ENCODE peak calls at places on chromosomes 13 and 19, in six cellular contexts. N, S, E, Y, P and L are unnamed samples.

GRCh38 chr13:22736768-22737092 is 444.0 kb upstream of the SGCG start:
- DNase-seq in N (no peak), S (no peak), E (no peak), Y (no peak), P (no peak), L (no peak)

GRCh38 chr13:33874871-33875270 is 56.9 kb downstream of the RFC3 start:
- DNase-seq in N (no peak), S (no peak), E (no peak), Y (no peak), P (no peak), L (no peak)

GRCh38 chr13:102323505-102323904 is 78.3 kb downstream of the FGF14 start:
- DNase-seq in N (no peak), S (no peak), E (no peak), Y (no peak), P (no peak), L (no peak)

GRCh38 chr19:14563989-14564650 is 7.7 kb downstream of the NDUFB7 start:
- DNase-seq in N (no peak), S (no peak), E (peak; percentile 51), Y (no peak), P (no peak), L (no peak)

GRCh38 chr13:30026093-30026492 is 175.7 kb upstream of the UBL3 start:
- DNase-seq in N (peak; percentile 85), S (no peak), E (no peak), Y (no peak), P (no peak), L (no peak)

GRCh38 chr13:29905845-29906244 is 55.4 kb upstream of the UBL3 start:
- DNase-seq in N (peak; percentile 89), S (no peak), E (no peak), Y (peak; percentile 79), P (no peak), L (peak; percentile 81)

GRCh38 chr19:30091456-30091855 is 149.4 kb downstream of the URI1 start:
- DNase-seq in N (no peak), S (no peak), E (no peak), Y (no peak), P (no peak), L (no peak)

GRCh38 chr13:62626771-62627170 is 1211.1 kb upstream of the PCDH20 start:
- DNase-seq in N (no peak), S (no peak), E (no peak), Y (no peak), P (no peak), L (no peak)

GRCh38 chr19:47891923-47892666 is 6.0 kb upstream of the SULT2A1 start:
- DNase-seq in N (no peak), S (no peak), E (no peak), Y (no peak), P (no peak), L (no peak)

GRCh38 chr19:46841458-46842083 is 9.1 kb downstream of the AP2S1 start:
- DNase-seq in N (peak; percentile 55), S (no peak), E (no peak), Y (peak; percentile 39), P (peak; percentile 81), L (no peak)

GRCh38 chr19:1156305-1156801 is 17.7 kb downstream of the SBNO2 start:
- DNase-seq in N (peak; percentile 75), S (no peak), E (no peak), Y (no peak), P (no peak), L (no peak)

GRCh38 chr19:18436651-18437478 is 1.1 kb downstream of the ISYNA1 start:
- DNase-seq in N (peak; percentile 65), S (peak; percentile 70), E (peak; percentile 70), Y (peak; percentile 86), P (peak; percentile 88), L (peak; percentile 89)

GRCh38 chr13:31234729-31235128 is 35.0 kb downstream of the B3GLCT start:
- DNase-seq in N (no peak), S (no peak), E (peak; percentile 11), Y (no peak), P (no peak), L (no peak)

GRCh38 chr19:5290336-5291262 is 50.0 kb downstream of the PTPRS start:
- DNase-seq in N (no peak), S (no peak), E (no peak), Y (no peak), P (no peak), L (no peak)